ENCODE peak calls at places on chromosomes 11 and 22, in seven cellular contexts. A is mesenchymal stem cell, J is trophoblast cell, D is H9, X is neuronal stem cell, Q is IMR-90, P is H1. W is an unnamed sample.

GRCh38 chr11:129999407-129999806 is 3.2 kb downstream of the PRDM10 start:
- DNase-seq in A (no peak), J (no peak), D (no peak), X (no peak), Q (no peak), P (no peak), W (no peak)

GRCh38 chr22:24525416-24526037 is 29.4 kb downstream of the GUCD1 start:
- DNase-seq in A (peak; percentile 70), J (peak; percentile 95), D (peak; percentile 85), X (peak; percentile 59), Q (peak; percentile 65), P (peak; percentile 51), W (peak; percentile 90)

GRCh38 chr11:28110839-28111235 is 2.6 kb downstream of the METTL15 start:
- DNase-seq in A (peak; percentile 46), J (peak; percentile 10), D (no peak), X (no peak), Q (no peak), P (no peak), W (no peak)

GRCh38 chr11:102513869-102514268 is 16.7 kb downstream of the MMP7 start:
- DNase-seq in A (peak; percentile 25), J (no peak), D (no peak), X (no peak), Q (peak; percentile 34), P (no peak), W (no peak)

GRCh38 chr11:109130910-109131309 is 291.1 kb upstream of the C11orf87 start:
- DNase-seq in A (no peak), J (peak; percentile 66), D (no peak), X (no peak), Q (no peak), P (no peak), W (no peak)

GRCh38 chr11:6258571-6258998 is 1.1 kb upstream of the CCKBR start:
- DNase-seq in A (peak; percentile 13), J (peak; percentile 77), D (peak; percentile 39), X (peak; percentile 29), Q (no peak), P (no peak), W (peak; percentile 77)

GRCh38 chr11:1256257-1257045 is 33.6 kb downstream of the MUC5B start:
- DNase-seq in A (no peak), J (no peak), D (peak; percentile 59), X (no peak), Q (no peak), P (no peak), W (no peak)

GRCh38 chr11:72599325-72600117 is 74.7 kb downstream of the PDE2A start:
- DNase-seq in A (peak; percentile 21), J (no peak), D (peak; percentile 44), X (no peak), Q (no peak), P (no peak), W (peak; percentile 61)

GRCh38 chr11:117332843-117333242 is 5.2 kb downstream of the CEP164 start:
- DNase-seq in A (no peak), J (no peak), D (no peak), X (no peak), Q (no peak), P (no peak), W (no peak)

GRCh38 chr11:69799582-69799981 is 19.6 kb downstream of the FGF3 start:
- DNase-seq in A (peak; percentile 36), J (peak; percentile 52), D (peak; percentile 62), X (no peak), Q (peak; percentile 7), P (no peak), W (peak; percentile 88)

GRCh38 chr11:129251067-129251466 is 58.9 kb upstream of the ARHGAP32 start:
- DNase-seq in A (no peak), J (no peak), D (no peak), X (no peak), Q (peak; percentile 56), P (no peak), W (no peak)

GRCh38 chr11:87437844-87438223 is 400.1 kb downstream of the TMEM135 start:
- DNase-seq in A (no peak), J (peak; percentile 72), D (no peak), X (no peak), Q (peak; percentile 84), P (no peak), W (peak; percentile 60)

GRCh38 chr22:21591695-21592094 is 24.2 kb downstream of the UBE2L3 start:
- DNase-seq in A (no peak), J (no peak), D (no peak), X (no peak), Q (no peak), P (no peak), W (no peak)

GRCh38 chr22:39574779-39575551 is 4.4 kb downstream of the CACNA1I start:
- DNase-seq in A (peak; percentile 88), J (peak; percentile 58), D (no peak), X (no peak), Q (peak; percentile 95), P (no peak), W (peak; percentile 43)

GRCh38 chr22:32355760-32356159 is 1.9 kb upstream of the RFPL3 start:
- DNase-seq in A (no peak), J (peak; percentile 34), D (no peak), X (no peak), Q (no peak), P (no peak), W (peak; percentile 59)

GRCh38 chr22:27980424-27981148 is 61.5 kb upstream of the PITPNB start:
- DNase-seq in A (no peak), J (no peak), D (peak; percentile 76), X (no peak), Q (no peak), P (no peak), W (peak; percentile 85)

GRCh38 chr22:25656724-25657123 is 85.3 kb upstream of the MYO18B start:
- DNase-seq in A (no peak), J (no peak), D (no peak), X (no peak), Q (no peak), P (no peak), W (no peak)

GRCh38 chr22:20464096-20464614 is 26.5 kb upstream of the SCARF2 start:
- DNase-seq in A (no peak), J (no peak), D (no peak), X (no peak), Q (no peak), P (no peak), W (no peak)

GRCh38 chr11:92457250-92457649 is 232.6 kb downstream of the FAT3 start:
- DNase-seq in A (no peak), J (no peak), D (no peak), X (no peak), Q (peak; percentile 31), P (no peak), W (no peak)

GRCh38 chr11:65983589-65983987 is 18.4 kb downstream of the EIF1AD start:
- DNase-seq in A (no peak), J (no peak), D (no peak), X (no peak), Q (no peak), P (no peak), W (no peak)

GRCh38 chr11:65639623-65640482 is 2.0 kb downstream of the SIPA1 start:
- DNase-seq in A (no peak), J (no peak), D (no peak), X (no peak), Q (no peak), P (no peak), W (no peak)

GRCh38 chr11:118226781-118227180 is 2.0 kb upstream of the JAML start:
- DNase-seq in A (no peak), J (no peak), D (no peak), X (no peak), Q (no peak), P (no peak), W (no peak)

GRCh38 chr11:132579686-132580085 is 952.6 kb downstream of the OPCML start:
- DNase-seq in A (no peak), J (no peak), D (no peak), X (no peak), Q (no peak), P (no peak), W (no peak)

GRCh38 chr11:119882316-119882715 is 153.3 kb upstream of the NECTIN1 start:
- DNase-seq in A (no peak), J (no peak), D (no peak), X (no peak), Q (no peak), P (no peak), W (no peak)
- H2BK5ac ChIP-seq in A (no peak overlapping the region), J (no peak overlapping the region), D (no peak overlapping the region), X (no peak overlapping the region), Q (no peak overlapping the region), P (no peak overlapping the region), W (no peak overlapping the region)

GRCh38 chr11:77501748-77502147 is 27.9 kb upstream of the PAK1 start:
- DNase-seq in A (no peak), J (no peak), D (no peak), X (no peak), Q (no peak), P (no peak), W (no peak)

GRCh38 chr11:77505956-77506355 is 32.1 kb upstream of the PAK1 start:
- DNase-seq in A (no peak), J (no peak), D (no peak), X (no peak), Q (no peak), P (no peak), W (no peak)

GRCh38 chr11:77506857-77507256 is 33.0 kb upstream of the PAK1 start:
- DNase-seq in A (no peak), J (no peak), D (no peak), X (no peak), Q (no peak), P (no peak), W (no peak)

GRCh38 chr11:77503006-77503405 is 29.1 kb upstream of the PAK1 start:
- DNase-seq in A (no peak), J (no peak), D (no peak), X (no peak), Q (peak; percentile 19), P (no peak), W (no peak)

GRCh38 chr11:77502501-77502900 is 28.6 kb upstream of the PAK1 start:
- DNase-seq in A (no peak), J (no peak), D (no peak), X (no peak), Q (no peak), P (no peak), W (no peak)
- H3K9ac ChIP-seq in A (no peak overlapping the region), J (no peak overlapping the region), D (no peak overlapping the region), X (no peak overlapping the region), Q (no peak overlapping the region), P (no peak overlapping the region), W (no peak overlapping the region)

GRCh38 chr22:18010263-18010662 is 14.1 kb downstream of the MICAL3 start:
- DNase-seq in A (no peak), J (no peak), D (no peak), X (no peak), Q (no peak), P (no peak), W (no peak)
- H2BK5ac ChIP-seq in A (no peak overlapping the region), J (no peak overlapping the region), D (no peak overlapping the region), X (no peak overlapping the region), Q (no peak overlapping the region), P (no peak overlapping the region), W (no peak overlapping the region)

DNA sequence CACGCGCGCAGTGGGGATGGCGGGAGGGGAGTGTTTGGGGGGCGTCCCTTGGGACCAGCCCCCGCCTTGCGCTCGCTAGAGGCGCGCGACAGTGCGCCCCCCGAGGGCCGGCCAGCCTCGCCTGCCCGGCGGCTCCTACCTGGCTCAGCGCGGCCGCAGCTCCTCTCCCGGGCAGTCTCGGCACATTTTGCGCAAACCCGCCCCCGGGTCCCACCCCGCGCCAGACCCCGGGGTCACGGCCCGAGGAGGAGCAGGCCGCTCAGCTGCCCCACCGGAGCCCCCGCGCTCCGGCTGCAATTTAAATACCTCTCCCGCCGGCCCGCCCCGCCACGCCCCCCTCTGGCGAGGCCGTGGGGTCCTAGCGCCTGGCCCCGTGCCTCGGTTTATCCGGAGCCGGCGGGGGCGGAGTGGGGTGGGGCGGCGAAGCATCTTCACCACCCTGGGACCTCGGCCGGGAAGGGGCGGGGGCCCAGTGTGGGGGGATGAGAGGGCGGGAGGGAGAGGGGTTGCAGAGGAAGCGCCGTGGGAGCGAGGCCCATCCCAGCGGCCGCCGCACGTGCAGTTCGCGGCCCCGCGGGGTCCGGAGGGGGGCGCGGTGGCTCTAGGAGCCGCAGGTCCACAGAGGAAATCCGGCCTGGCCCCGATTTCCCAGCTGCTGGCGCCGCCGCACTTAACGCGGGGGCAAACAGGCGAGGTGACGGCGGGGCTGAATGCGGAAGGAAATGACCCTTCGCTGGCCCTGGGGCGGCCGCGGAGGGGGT is at the start of gene LRRC32:
- DNase-seq in A (no peak), J (peak; percentile 56), D (peak; percentile 56), X (peak; percentile 38), Q (no peak), P (no peak), W (peak; percentile 43)
- H3K9ac ChIP-seq in A (peak within 1 kb of the TSS; percentile 93), J (peak within 1 kb of the TSS; percentile 17), D (no peak within 1 kb of the TSS), X (peak within 1 kb of the TSS; percentile 55), Q (peak within 1 kb of the TSS; percentile 6), P (no peak within 1 kb of the TSS), W (peak within 1 kb of the TSS; percentile 55)